ENCODE peak calls at places on chromosomes 2 and 18, in ten cellular contexts. One of them, this sample, is unnamed.

GRCh38 chr2:220619525-220620267 is 952.4 kb downstream of the EPHA4 start:
- DNase-seq in CD4-positive, alpha-beta memory T cell: no peak
- DNase-seq in GM23248: peak; percentile 16
- DNase-seq in epithelial cell of esophagus: peak; percentile 95
- DNase-seq in OCI-LY7: no peak
- DNase-seq in AG04450: no peak
- DNase-seq in neural progenitor cell: no peak
- DNase-seq in lung: no peak
- DNase-seq in breast epithelium: no peak
- DNase-seq in effector memory CD4-positive, alpha-beta T cell: no peak
- DNase-seq in this sample: no peak

GRCh38 chr2:204795156-204795555 is 249.9 kb downstream of the PARD3B start:
- DNase-seq in AG04450: no peak
- DNase-seq in neural progenitor cell: no peak
- DNase-seq in OCI-LY7: no peak
- DNase-seq in epithelial cell of esophagus: peak; percentile 2
- DNase-seq in breast epithelium: no peak
- DNase-seq in CD4-positive, alpha-beta memory T cell: no peak
- DNase-seq in GM23248: peak; percentile 64
- DNase-seq in lung: no peak
- DNase-seq in effector memory CD4-positive, alpha-beta T cell: no peak
- DNase-seq in this sample: peak; percentile 14

GRCh38 chr2:74845991-74846390 is 12.1 kb downstream of the HK2 start:
- DNase-seq in lung: no peak
- DNase-seq in OCI-LY7: no peak
- DNase-seq in AG04450: no peak
- DNase-seq in breast epithelium: no peak
- DNase-seq in GM23248: peak; percentile 41
- DNase-seq in epithelial cell of esophagus: no peak
- DNase-seq in effector memory CD4-positive, alpha-beta T cell: no peak
- DNase-seq in neural progenitor cell: no peak
- DNase-seq in CD4-positive, alpha-beta memory T cell: no peak
- DNase-seq in this sample: no peak

GRCh38 chr2:71804251-71804650 is 343.4 kb downstream of the CYP26B1 start:
- DNase-seq in AG04450: no peak
- DNase-seq in neural progenitor cell: no peak
- DNase-seq in breast epithelium: no peak
- DNase-seq in lung: no peak
- DNase-seq in epithelial cell of esophagus: no peak
- DNase-seq in effector memory CD4-positive, alpha-beta T cell: no peak
- DNase-seq in GM23248: peak; percentile 56
- DNase-seq in OCI-LY7: no peak
- DNase-seq in CD4-positive, alpha-beta memory T cell: no peak
- DNase-seq in this sample: peak; percentile 57

GRCh38 chr18:26757263-26758019 is 108.1 kb downstream of the AQP4 start:
- DNase-seq in AG04450: no peak
- DNase-seq in breast epithelium: no peak
- DNase-seq in epithelial cell of esophagus: peak; percentile 69
- DNase-seq in neural progenitor cell: no peak
- DNase-seq in lung: peak; percentile 43
- DNase-seq in effector memory CD4-positive, alpha-beta T cell: no peak
- DNase-seq in CD4-positive, alpha-beta memory T cell: no peak
- DNase-seq in OCI-LY7: no peak
- DNase-seq in GM23248: no peak
- DNase-seq in this sample: no peak

GRCh38 chr2:134466141-134466540 is 212.3 kb downstream of the MGAT5 start:
- DNase-seq in breast epithelium: no peak
- DNase-seq in neural progenitor cell: peak; percentile 40
- DNase-seq in lung: no peak
- DNase-seq in OCI-LY7: peak; percentile 65
- DNase-seq in CD4-positive, alpha-beta memory T cell: peak; percentile 15
- DNase-seq in effector memory CD4-positive, alpha-beta T cell: no peak
- DNase-seq in AG04450: no peak
- DNase-seq in GM23248: peak; percentile 6
- DNase-seq in epithelial cell of esophagus: peak; percentile 66
- DNase-seq in this sample: peak; percentile 59

GRCh38 chr2:443211-443610 is 155.3 kb upstream of the ALKAL2 start:
- DNase-seq in GM23248: no peak
- DNase-seq in neural progenitor cell: no peak
- DNase-seq in breast epithelium: no peak
- DNase-seq in CD4-positive, alpha-beta memory T cell: no peak
- DNase-seq in AG04450: no peak
- DNase-seq in OCI-LY7: no peak
- DNase-seq in effector memory CD4-positive, alpha-beta T cell: no peak
- DNase-seq in epithelial cell of esophagus: no peak
- DNase-seq in lung: no peak
- DNase-seq in this sample: no peak

GRCh38 chr2:207041279-207041678 is 102.0 kb downstream of the CPO start:
- DNase-seq in CD4-positive, alpha-beta memory T cell: no peak
- DNase-seq in epithelial cell of esophagus: no peak
- DNase-seq in OCI-LY7: no peak
- DNase-seq in breast epithelium: no peak
- DNase-seq in GM23248: peak; percentile 5
- DNase-seq in effector memory CD4-positive, alpha-beta T cell: no peak
- DNase-seq in lung: no peak
- DNase-seq in AG04450: no peak
- DNase-seq in neural progenitor cell: peak; percentile 54
- DNase-seq in this sample: peak; percentile 31

GRCh38 chr2:134712334-134712733 is 6.5 kb downstream of the TMEM163 start:
- DNase-seq in lung: no peak
- DNase-seq in OCI-LY7: no peak
- DNase-seq in effector memory CD4-positive, alpha-beta T cell: no peak
- DNase-seq in CD4-positive, alpha-beta memory T cell: no peak
- DNase-seq in epithelial cell of esophagus: peak; percentile 30
- DNase-seq in GM23248: no peak
- DNase-seq in breast epithelium: no peak
- DNase-seq in neural progenitor cell: no peak
- DNase-seq in AG04450: no peak
- DNase-seq in this sample: no peak

GRCh38 chr2:239275037-239275685 is 125.7 kb downstream of the HDAC4 start:
- DNase-seq in GM23248: peak; percentile 99
- DNase-seq in neural progenitor cell: no peak
- DNase-seq in AG04450: peak; percentile 89
- DNase-seq in lung: peak; percentile 74
- DNase-seq in breast epithelium: peak; percentile 64
- DNase-seq in OCI-LY7: no peak
- DNase-seq in effector memory CD4-positive, alpha-beta T cell: peak; percentile 78
- DNase-seq in epithelial cell of esophagus: peak; percentile 98
- DNase-seq in CD4-positive, alpha-beta memory T cell: peak; percentile 87
- DNase-seq in this sample: no peak

GRCh38 chr2:146540271-146540932 is 1304.4 kb upstream of the ACVR2A start:
- DNase-seq in epithelial cell of esophagus: no peak
- DNase-seq in AG04450: no peak
- DNase-seq in CD4-positive, alpha-beta memory T cell: no peak
- DNase-seq in breast epithelium: no peak
- DNase-seq in neural progenitor cell: peak; percentile 67
- DNase-seq in OCI-LY7: no peak
- DNase-seq in lung: no peak
- DNase-seq in GM23248: no peak
- DNase-seq in effector memory CD4-positive, alpha-beta T cell: no peak
- DNase-seq in this sample: no peak

GRCh38 chr2:74845217-74845751 is 11.4 kb downstream of the HK2 start:
- DNase-seq in neural progenitor cell: peak; percentile 18
- DNase-seq in GM23248: peak; percentile 99
- DNase-seq in breast epithelium: peak; percentile 89
- DNase-seq in effector memory CD4-positive, alpha-beta T cell: no peak
- DNase-seq in AG04450: peak; percentile 61
- DNase-seq in OCI-LY7: no peak
- DNase-seq in epithelial cell of esophagus: peak; percentile 99
- DNase-seq in CD4-positive, alpha-beta memory T cell: no peak
- DNase-seq in lung: peak; percentile 88
- DNase-seq in this sample: peak; percentile 85

GRCh38 chr18:493974-494601 is 6.4 kb downstream of the COLEC12 start:
- DNase-seq in GM23248: peak; percentile 32
- DNase-seq in AG04450: no peak
- DNase-seq in effector memory CD4-positive, alpha-beta T cell: no peak
- DNase-seq in OCI-LY7: no peak
- DNase-seq in breast epithelium: no peak
- DNase-seq in epithelial cell of esophagus: no peak
- DNase-seq in lung: no peak
- DNase-seq in neural progenitor cell: peak; percentile 57
- DNase-seq in CD4-positive, alpha-beta memory T cell: no peak
- DNase-seq in this sample: peak; percentile 61

GRCh38 chr2:109736177-109736827 is 57.8 kb upstream of the RGPD5 start:
- DNase-seq in GM23248: peak; percentile 80
- DNase-seq in OCI-LY7: peak; percentile 1
- DNase-seq in AG04450: peak; percentile 27
- DNase-seq in breast epithelium: peak; percentile 53
- DNase-seq in lung: peak; percentile 58
- DNase-seq in CD4-positive, alpha-beta memory T cell: peak; percentile 6
- DNase-seq in epithelial cell of esophagus: peak; percentile 59
- DNase-seq in effector memory CD4-positive, alpha-beta T cell: no peak
- DNase-seq in neural progenitor cell: peak; percentile 69
- DNase-seq in this sample: peak; percentile 80

GRCh38 chr2:109295070-109295780 is 166.2 kb downstream of the SH3RF3 start:
- DNase-seq in effector memory CD4-positive, alpha-beta T cell: no peak
- DNase-seq in breast epithelium: no peak
- DNase-seq in lung: no peak
- DNase-seq in epithelial cell of esophagus: no peak
- DNase-seq in neural progenitor cell: no peak
- DNase-seq in GM23248: no peak
- DNase-seq in CD4-positive, alpha-beta memory T cell: no peak
- DNase-seq in OCI-LY7: no peak
- DNase-seq in AG04450: no peak
- DNase-seq in this sample: no peak

DNA sequence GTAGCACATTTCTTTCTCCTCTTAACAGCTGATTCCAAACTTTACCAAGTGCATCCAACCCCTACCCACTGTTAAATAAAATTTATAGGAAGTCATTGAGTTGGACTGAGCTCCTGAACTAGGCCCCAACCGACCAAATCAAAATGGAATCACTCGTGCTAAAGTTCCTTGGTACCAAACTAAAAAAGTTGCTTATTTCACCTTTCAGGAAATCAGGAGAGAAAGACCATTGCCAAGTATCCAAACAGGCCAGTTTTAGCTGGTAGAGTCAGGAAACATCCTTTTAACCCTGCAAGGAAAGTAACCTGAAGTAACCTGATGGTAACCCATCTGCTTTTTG is 10.5 kb upstream of the GALNT5 start:
- DNase-seq in breast epithelium: no peak
- DNase-seq in neural progenitor cell: no peak
- DNase-seq in OCI-LY7: no peak
- DNase-seq in CD4-positive, alpha-beta memory T cell: no peak
- DNase-seq in epithelial cell of esophagus: no peak
- DNase-seq in AG04450: no peak
- DNase-seq in effector memory CD4-positive, alpha-beta T cell: no peak
- DNase-seq in GM23248: no peak
- DNase-seq in lung: no peak
- DNase-seq in this sample: no peak
- H3K4me3 ChIP-seq in breast epithelium: no peak overlapping the region
- H3K4me3 ChIP-seq in neural progenitor cell: no peak overlapping the region
- H3K4me3 ChIP-seq in OCI-LY7: no peak overlapping the region
- H3K4me3 ChIP-seq in CD4-positive, alpha-beta memory T cell: no peak overlapping the region
- H3K4me3 ChIP-seq in epithelial cell of esophagus: no peak overlapping the region
- H3K4me3 ChIP-seq in AG04450: no peak overlapping the region
- H3K4me3 ChIP-seq in effector memory CD4-positive, alpha-beta T cell: no peak overlapping the region
- H3K4me3 ChIP-seq in GM23248: peak overlapping the region; percentile 12
- H3K4me3 ChIP-seq in lung: no peak overlapping the region
- H3K4me3 ChIP-seq in this sample: no peak overlapping the region

DNA sequence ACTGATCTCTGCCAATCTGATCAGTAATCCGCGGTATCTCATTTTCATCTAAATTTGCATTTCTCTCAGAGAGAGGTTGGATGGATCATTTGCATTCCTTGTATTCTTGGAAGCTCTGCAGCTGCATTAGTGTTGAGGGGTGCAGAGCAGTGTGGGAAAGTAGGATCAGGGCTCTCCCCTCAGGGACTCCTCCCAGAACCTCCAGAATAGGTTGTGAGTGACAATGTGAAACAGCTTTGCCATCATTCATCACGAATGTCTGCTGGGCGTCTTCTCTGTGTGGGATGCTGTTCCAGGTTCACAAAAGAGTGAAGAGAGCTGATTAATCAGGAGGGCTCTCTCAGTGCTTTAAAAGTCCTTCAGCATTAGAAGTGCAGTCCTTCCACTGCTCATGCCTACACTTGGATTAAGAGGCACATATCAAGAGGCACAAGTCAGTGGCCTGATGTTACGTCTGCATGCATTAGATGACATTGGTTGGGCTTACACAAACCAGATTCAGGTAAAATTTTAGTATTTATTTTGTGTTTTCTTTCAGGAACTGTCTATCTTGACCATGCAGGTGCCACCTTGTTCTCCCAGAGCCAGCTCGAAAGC is 7.5 kb downstream of the MOCOS start:
- DNase-seq in neural progenitor cell: no peak
- DNase-seq in breast epithelium: no peak
- DNase-seq in lung: no peak
- DNase-seq in GM23248: no peak
- DNase-seq in AG04450: no peak
- DNase-seq in epithelial cell of esophagus: no peak
- DNase-seq in effector memory CD4-positive, alpha-beta T cell: no peak
- DNase-seq in CD4-positive, alpha-beta memory T cell: no peak
- DNase-seq in OCI-LY7: no peak
- DNase-seq in this sample: no peak
- H3K4me3 ChIP-seq in neural progenitor cell: no peak overlapping the region
- H3K4me3 ChIP-seq in breast epithelium: no peak overlapping the region
- H3K4me3 ChIP-seq in lung: no peak overlapping the region
- H3K4me3 ChIP-seq in GM23248: no peak overlapping the region
- H3K4me3 ChIP-seq in AG04450: no peak overlapping the region
- H3K4me3 ChIP-seq in epithelial cell of esophagus: no peak overlapping the region
- H3K4me3 ChIP-seq in effector memory CD4-positive, alpha-beta T cell: no peak overlapping the region
- H3K4me3 ChIP-seq in CD4-positive, alpha-beta memory T cell: no peak overlapping the region
- H3K4me3 ChIP-seq in OCI-LY7: no peak overlapping the region
- H3K4me3 ChIP-seq in this sample: no peak overlapping the region

GRCh38 chr2:68762665-68763064 is 28.1 kb downstream of the ARHGAP25 start:
- DNase-seq in GM23248: no peak
- DNase-seq in CD4-positive, alpha-beta memory T cell: peak; percentile 46
- DNase-seq in lung: no peak
- DNase-seq in OCI-LY7: peak; percentile 81
- DNase-seq in neural progenitor cell: no peak
- DNase-seq in effector memory CD4-positive, alpha-beta T cell: no peak
- DNase-seq in AG04450: no peak
- DNase-seq in epithelial cell of esophagus: no peak
- DNase-seq in breast epithelium: no peak
- DNase-seq in this sample: peak; percentile 46
- H3K4me3 ChIP-seq in GM23248: no peak overlapping the region
- H3K4me3 ChIP-seq in CD4-positive, alpha-beta memory T cell: peak overlapping the region; percentile 33
- H3K4me3 ChIP-seq in lung: no peak overlapping the region
- H3K4me3 ChIP-seq in OCI-LY7: peak overlapping the region; percentile 36
- H3K4me3 ChIP-seq in neural progenitor cell: no peak overlapping the region
- H3K4me3 ChIP-seq in effector memory CD4-positive, alpha-beta T cell: no peak overlapping the region
- H3K4me3 ChIP-seq in AG04450: no peak overlapping the region
- H3K4me3 ChIP-seq in epithelial cell of esophagus: no peak overlapping the region
- H3K4me3 ChIP-seq in breast epithelium: no peak overlapping the region
- H3K4me3 ChIP-seq in this sample: no peak overlapping the region

DNA sequence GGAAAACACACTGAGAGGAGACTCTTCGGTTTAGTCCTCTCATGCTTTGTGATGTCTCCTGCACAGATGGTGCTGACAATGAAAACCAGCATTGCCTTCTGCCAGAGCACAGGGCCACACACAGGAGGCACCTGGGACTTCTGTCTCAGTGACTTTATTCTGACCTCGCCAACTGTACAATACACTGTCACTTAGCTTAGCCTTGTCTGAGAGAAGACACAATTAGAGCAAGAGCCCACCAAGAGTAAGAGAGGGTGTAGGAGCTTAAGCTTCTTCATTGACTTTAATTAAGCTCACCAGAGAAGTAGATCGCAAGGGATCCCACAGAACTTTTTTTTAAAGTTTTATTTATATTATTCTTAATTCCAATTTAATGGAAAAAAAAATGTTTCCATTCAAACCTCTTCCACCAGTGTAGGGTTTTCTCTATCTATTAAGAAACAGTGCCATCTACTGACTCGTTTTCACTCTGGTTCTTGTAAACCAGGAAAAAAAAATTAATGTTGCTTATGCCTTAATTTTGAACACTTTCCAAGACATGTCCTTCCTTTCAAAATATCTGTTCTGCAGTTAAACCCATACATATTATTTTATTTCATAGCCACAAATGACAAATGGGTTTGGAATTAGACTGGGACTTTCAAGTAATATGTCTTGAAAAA is 42.4 kb upstream of the DDX18 start:
- DNase-seq in breast epithelium: no peak
- DNase-seq in effector memory CD4-positive, alpha-beta T cell: no peak
- DNase-seq in OCI-LY7: peak; percentile 29
- DNase-seq in lung: no peak
- DNase-seq in neural progenitor cell: peak; percentile 45
- DNase-seq in AG04450: no peak
- DNase-seq in epithelial cell of esophagus: peak; percentile 40
- DNase-seq in CD4-positive, alpha-beta memory T cell: no peak
- DNase-seq in GM23248: peak; percentile 65
- DNase-seq in this sample: peak; percentile 45
- H3K4me3 ChIP-seq in breast epithelium: no peak overlapping the region
- H3K4me3 ChIP-seq in effector memory CD4-positive, alpha-beta T cell: no peak overlapping the region
- H3K4me3 ChIP-seq in OCI-LY7: no peak overlapping the region
- H3K4me3 ChIP-seq in lung: no peak overlapping the region
- H3K4me3 ChIP-seq in neural progenitor cell: no peak overlapping the region
- H3K4me3 ChIP-seq in AG04450: no peak overlapping the region
- H3K4me3 ChIP-seq in epithelial cell of esophagus: no peak overlapping the region
- H3K4me3 ChIP-seq in CD4-positive, alpha-beta memory T cell: no peak overlapping the region
- H3K4me3 ChIP-seq in GM23248: no peak overlapping the region
- H3K4me3 ChIP-seq in this sample: no peak overlapping the region